ENCODE peak calls at places on chromosomes 6 and 20, in six cellular contexts. One of them, this sample, is unnamed.

GRCh38 chr20:12201289-12201991 is 283.7 kb downstream of the BTBD3 start:
- DNase-seq in astrocyte: no peak
- DNase-seq in OCI-LY7: no peak
- DNase-seq in IMR-90: peak
- DNase-seq in keratinocyte: no peak
- DNase-seq in fibroblast of lung: peak
- DNase-seq in this sample: peak

GRCh38 chr6:158548418-158549161 is 11.3 kb upstream of the TMEM181 start:
- DNase-seq in fibroblast of lung: no peak
- DNase-seq in OCI-LY7: no peak
- DNase-seq in IMR-90: no peak
- DNase-seq in astrocyte: peak
- DNase-seq in keratinocyte: no peak
- DNase-seq in this sample: no peak

GRCh38 chr6:104484626-104485025 is 375.1 kb downstream of the HACE1 start:
- DNase-seq in OCI-LY7: no peak
- DNase-seq in keratinocyte: no peak
- DNase-seq in fibroblast of lung: no peak
- DNase-seq in astrocyte: no peak
- DNase-seq in IMR-90: no peak
- DNase-seq in this sample: no peak

GRCh38 chr6:135880066-135880972 is 28.8 kb downstream of the PDE7B start:
- DNase-seq in IMR-90: peak
- DNase-seq in keratinocyte: no peak
- DNase-seq in fibroblast of lung: peak
- DNase-seq in astrocyte: peak
- DNase-seq in OCI-LY7: peak
- DNase-seq in this sample: peak

GRCh38 chr6:4185419-4185818 is 50.0 kb upstream of the ECI2 start:
- DNase-seq in OCI-LY7: no peak
- DNase-seq in IMR-90: no peak
- DNase-seq in astrocyte: no peak
- DNase-seq in fibroblast of lung: no peak
- DNase-seq in keratinocyte: no peak
- DNase-seq in this sample: no peak

GRCh38 chr6:80625405-80625804 is 518.9 kb downstream of the BCKDHB start:
- DNase-seq in fibroblast of lung: no peak
- DNase-seq in astrocyte: no peak
- DNase-seq in keratinocyte: no peak
- DNase-seq in OCI-LY7: no peak
- DNase-seq in IMR-90: no peak
- DNase-seq in this sample: no peak

GRCh38 chr6:70738028-70738427 is 70.3 kb downstream of the SMAP1 start:
- DNase-seq in IMR-90: peak
- DNase-seq in keratinocyte: no peak
- DNase-seq in OCI-LY7: no peak
- DNase-seq in fibroblast of lung: no peak
- DNase-seq in astrocyte: peak
- DNase-seq in this sample: no peak

GRCh38 chr6:180295-180694 is 112.0 kb upstream of the DUSP22 start:
- DNase-seq in fibroblast of lung: no peak
- DNase-seq in keratinocyte: no peak
- DNase-seq in astrocyte: no peak
- DNase-seq in OCI-LY7: no peak
- DNase-seq in IMR-90: no peak
- DNase-seq in this sample: no peak

GRCh38 chr6:16625319-16626240 is 135.7 kb downstream of the ATXN1 start:
- DNase-seq in astrocyte: peak
- DNase-seq in keratinocyte: no peak
- DNase-seq in IMR-90: peak
- DNase-seq in fibroblast of lung: no peak
- DNase-seq in OCI-LY7: no peak
- DNase-seq in this sample: peak

GRCh38 chr6:1609662-1610496 is at the start of gene FOXC1:
- DNase-seq in keratinocyte: peak
- DNase-seq in OCI-LY7: no peak
- DNase-seq in IMR-90: peak
- DNase-seq in astrocyte: peak
- DNase-seq in fibroblast of lung: peak
- DNase-seq in this sample: peak

GRCh38 chr6:72716916-72717315 is 95.1 kb downstream of the KCNQ5 start:
- DNase-seq in OCI-LY7: no peak
- DNase-seq in IMR-90: no peak
- DNase-seq in keratinocyte: no peak
- DNase-seq in astrocyte: no peak
- DNase-seq in fibroblast of lung: no peak
- DNase-seq in this sample: no peak

GRCh38 chr6:168439791-168440491 is 1.0 kb upstream of the SMOC2 start:
- DNase-seq in OCI-LY7: no peak
- DNase-seq in IMR-90: no peak
- DNase-seq in astrocyte: no peak
- DNase-seq in fibroblast of lung: no peak
- DNase-seq in keratinocyte: no peak
- DNase-seq in this sample: no peak

GRCh38 chr6:126198581-126198980 is 141.3 kb upstream of the CENPW start:
- DNase-seq in OCI-LY7: no peak
- DNase-seq in keratinocyte: no peak
- DNase-seq in astrocyte: no peak
- DNase-seq in fibroblast of lung: no peak
- DNase-seq in IMR-90: no peak
- DNase-seq in this sample: no peak

GRCh38 chr6:1481326-1481725 is 92.0 kb downstream of the FOXF2 start:
- DNase-seq in IMR-90: peak
- DNase-seq in OCI-LY7: no peak
- DNase-seq in fibroblast of lung: peak
- DNase-seq in keratinocyte: peak
- DNase-seq in astrocyte: peak
- DNase-seq in this sample: peak

GRCh38 chr20:25040438-25040831 is 17.5 kb downstream of the ACSS1 start:
- DNase-seq in keratinocyte: no peak
- DNase-seq in astrocyte: peak
- DNase-seq in fibroblast of lung: peak
- DNase-seq in IMR-90: peak
- DNase-seq in OCI-LY7: no peak
- DNase-seq in this sample: peak

GRCh38 chr20:23928788-23929187 is 49.2 kb upstream of the CST5 start:
- DNase-seq in keratinocyte: no peak
- DNase-seq in IMR-90: no peak
- DNase-seq in OCI-LY7: peak
- DNase-seq in astrocyte: no peak
- DNase-seq in fibroblast of lung: no peak
- DNase-seq in this sample: peak

GRCh38 chr20:38915355-38915754 is 10.9 kb upstream of the FAM83D start:
- DNase-seq in keratinocyte: no peak
- DNase-seq in OCI-LY7: no peak
- DNase-seq in astrocyte: no peak
- DNase-seq in fibroblast of lung: no peak
- DNase-seq in IMR-90: no peak
- DNase-seq in this sample: no peak

GRCh38 chr20:62208805-62209755 is 11.0 kb downstream of the HRH3 start:
- DNase-seq in astrocyte: no peak
- DNase-seq in fibroblast of lung: no peak
- DNase-seq in IMR-90: no peak
- DNase-seq in OCI-LY7: no peak
- DNase-seq in keratinocyte: no peak
- DNase-seq in this sample: peak

GRCh38 chr6:12751694-12752304 is 35.2 kb downstream of the PHACTR1 start:
- DNase-seq in IMR-90: peak
- DNase-seq in OCI-LY7: peak
- DNase-seq in astrocyte: peak
- DNase-seq in keratinocyte: peak
- DNase-seq in fibroblast of lung: peak
- DNase-seq in this sample: peak

GRCh38 chr6:41730531-41731436 is 4.6 kb downstream of the TFEB start:
- DNase-seq in OCI-LY7: no peak
- DNase-seq in astrocyte: no peak
- DNase-seq in keratinocyte: no peak
- DNase-seq in fibroblast of lung: no peak
- DNase-seq in IMR-90: no peak
- DNase-seq in this sample: no peak

GRCh38 chr20:10609276-10609675 is 64.5 kb downstream of the JAG1 start:
- DNase-seq in astrocyte: peak
- DNase-seq in IMR-90: peak
- DNase-seq in OCI-LY7: no peak
- DNase-seq in fibroblast of lung: peak
- DNase-seq in keratinocyte: no peak
- DNase-seq in this sample: no peak

GRCh38 chr20:34875657-34876160 is 703 bp upstream of the ACSS2 start:
- DNase-seq in astrocyte: no peak
- DNase-seq in IMR-90: no peak
- DNase-seq in keratinocyte: no peak
- DNase-seq in OCI-LY7: peak
- DNase-seq in fibroblast of lung: no peak
- DNase-seq in this sample: no peak

GRCh38 chr6:33080127-33081089 is 4.6 kb downstream of the HLA-DPB1 start:
- DNase-seq in keratinocyte: no peak
- DNase-seq in astrocyte: peak
- DNase-seq in OCI-LY7: no peak
- DNase-seq in IMR-90: peak
- DNase-seq in fibroblast of lung: peak
- DNase-seq in this sample: no peak

GRCh38 chr6:143969077-143969476 is 39.0 kb downstream of the PLAGL1 start:
- DNase-seq in OCI-LY7: no peak
- DNase-seq in astrocyte: no peak
- DNase-seq in IMR-90: no peak
- DNase-seq in fibroblast of lung: no peak
- DNase-seq in keratinocyte: no peak
- DNase-seq in this sample: no peak

GRCh38 chr6:293185-294174 is 1.2 kb downstream of the DUSP22 start:
- DNase-seq in IMR-90: no peak
- DNase-seq in fibroblast of lung: peak
- DNase-seq in OCI-LY7: peak
- DNase-seq in keratinocyte: no peak
- DNase-seq in astrocyte: peak
- DNase-seq in this sample: peak

GRCh38 chr6:148147431-148147830 is 195.2 kb upstream of the SASH1 start:
- DNase-seq in astrocyte: no peak
- DNase-seq in fibroblast of lung: no peak
- DNase-seq in IMR-90: no peak
- DNase-seq in OCI-LY7: no peak
- DNase-seq in keratinocyte: no peak
- DNase-seq in this sample: no peak

GRCh38 chr6:148142821-148143220 is 199.8 kb upstream of the SASH1 start:
- DNase-seq in fibroblast of lung: no peak
- DNase-seq in IMR-90: no peak
- DNase-seq in keratinocyte: no peak
- DNase-seq in OCI-LY7: no peak
- DNase-seq in astrocyte: no peak
- DNase-seq in this sample: no peak

GRCh38 chr6:148143771-148144170 is 198.9 kb upstream of the SASH1 start:
- DNase-seq in astrocyte: no peak
- DNase-seq in IMR-90: no peak
- DNase-seq in OCI-LY7: no peak
- DNase-seq in keratinocyte: no peak
- DNase-seq in fibroblast of lung: no peak
- DNase-seq in this sample: no peak

GRCh38 chr6:148144917-148145521 is 197.6 kb upstream of the SASH1 start:
- DNase-seq in astrocyte: peak
- DNase-seq in keratinocyte: peak
- DNase-seq in IMR-90: peak
- DNase-seq in fibroblast of lung: peak
- DNase-seq in OCI-LY7: peak
- DNase-seq in this sample: peak

DNA sequence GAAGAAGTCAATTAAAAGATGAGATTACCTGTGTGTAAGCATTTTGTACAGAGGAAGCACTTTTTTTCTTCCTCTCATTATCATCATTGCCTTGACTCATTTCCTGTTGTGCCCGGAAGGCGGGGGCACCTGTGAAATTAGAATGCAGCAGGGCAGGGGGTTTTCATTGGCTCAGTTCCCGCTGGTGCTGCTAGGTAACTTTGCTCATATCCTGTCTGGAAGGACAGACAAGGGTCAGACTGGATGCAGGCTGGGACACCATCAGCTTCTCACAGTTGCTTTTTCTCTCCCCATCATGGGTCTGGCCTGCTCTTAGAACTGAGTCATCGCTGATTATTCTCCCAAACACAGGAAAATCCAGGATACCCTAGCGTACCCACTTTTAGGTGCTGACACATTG is 195.9 kb upstream of the SASH1 start:
- DNase-seq in IMR-90: peak
- DNase-seq in keratinocyte: no peak
- DNase-seq in fibroblast of lung: no peak
- DNase-seq in OCI-LY7: peak
- DNase-seq in astrocyte: peak
- DNase-seq in this sample: peak
- H2AFZ ChIP-seq in IMR-90: peak
- H2AFZ ChIP-seq in keratinocyte: peak
- H2AFZ ChIP-seq in fibroblast of lung: no peak
- H2AFZ ChIP-seq in OCI-LY7: peak
- H2AFZ ChIP-seq in astrocyte: peak
- H2AFZ ChIP-seq in this sample: peak

GRCh38 chr6:34205466-34205865 is 31.2 kb upstream of the HMGA1 start:
- DNase-seq in keratinocyte: no peak
- DNase-seq in astrocyte: no peak
- DNase-seq in OCI-LY7: no peak
- DNase-seq in IMR-90: peak
- DNase-seq in fibroblast of lung: no peak
- DNase-seq in this sample: no peak
- H2AFZ ChIP-seq in keratinocyte: peak
- H2AFZ ChIP-seq in astrocyte: peak
- H2AFZ ChIP-seq in OCI-LY7: no peak
- H2AFZ ChIP-seq in IMR-90: no peak
- H2AFZ ChIP-seq in fibroblast of lung: no peak
- H2AFZ ChIP-seq in this sample: peak

GRCh38 chr6:11272491-11273192 is 40.2 kb upstream of the NEDD9 start:
- DNase-seq in fibroblast of lung: no peak
- DNase-seq in IMR-90: no peak
- DNase-seq in keratinocyte: no peak
- DNase-seq in OCI-LY7: no peak
- DNase-seq in astrocyte: no peak
- DNase-seq in this sample: peak
- H2AFZ ChIP-seq in fibroblast of lung: no peak
- H2AFZ ChIP-seq in IMR-90: no peak
- H2AFZ ChIP-seq in keratinocyte: no peak
- H2AFZ ChIP-seq in OCI-LY7: no peak
- H2AFZ ChIP-seq in astrocyte: no peak
- H2AFZ ChIP-seq in this sample: no peak

GRCh38 chr6:122652431-122652830 is 42.2 kb downstream of the PKIB start:
- DNase-seq in OCI-LY7: no peak
- DNase-seq in astrocyte: peak
- DNase-seq in IMR-90: peak
- DNase-seq in keratinocyte: no peak
- DNase-seq in fibroblast of lung: peak
- DNase-seq in this sample: peak
- H2AFZ ChIP-seq in OCI-LY7: no peak
- H2AFZ ChIP-seq in astrocyte: no peak
- H2AFZ ChIP-seq in IMR-90: no peak
- H2AFZ ChIP-seq in keratinocyte: no peak
- H2AFZ ChIP-seq in fibroblast of lung: no peak
- H2AFZ ChIP-seq in this sample: no peak

GRCh38 chr6:34195726-34196115 is 41.0 kb upstream of the HMGA1 start:
- DNase-seq in fibroblast of lung: no peak
- DNase-seq in IMR-90: no peak
- DNase-seq in OCI-LY7: no peak
- DNase-seq in keratinocyte: no peak
- DNase-seq in astrocyte: no peak
- DNase-seq in this sample: no peak
- H2AFZ ChIP-seq in fibroblast of lung: peak
- H2AFZ ChIP-seq in IMR-90: peak
- H2AFZ ChIP-seq in OCI-LY7: peak
- H2AFZ ChIP-seq in keratinocyte: peak
- H2AFZ ChIP-seq in astrocyte: peak
- H2AFZ ChIP-seq in this sample: peak

This sample was measured in PC-3.